ENCODE peak calls at places on chromosomes 6 and 20, in four cellular contexts. One of them, this sample, is unnamed.

GRCh38 chr6:47134476-47135189 is 92.5 kb upstream of the ADGRF1 start:
- DNase-seq in psoas muscle: no peak
- DNase-seq in fibroblast of lung: peak; percentile 94
- DNase-seq in osteoblast: peak; percentile 88
- DNase-seq in this sample: peak; percentile 90

GRCh38 chr6:105600342-105601293 is 197.7 kb upstream of the PREP start:
- DNase-seq in fibroblast of lung: peak; percentile 83
- DNase-seq in psoas muscle: no peak
- DNase-seq in osteoblast: no peak
- DNase-seq in this sample: peak; percentile 66

GRCh38 chr6:72260489-72260888 is 361.4 kb upstream of the KCNQ5 start:
- DNase-seq in fibroblast of lung: no peak
- DNase-seq in psoas muscle: no peak
- DNase-seq in osteoblast: no peak
- DNase-seq in this sample: no peak

GRCh38 chr6:83853178-83853967 is at the start of gene RIPPLY2:
- DNase-seq in osteoblast: peak; percentile 61
- DNase-seq in fibroblast of lung: peak; percentile 56
- DNase-seq in psoas muscle: no peak
- DNase-seq in this sample: no peak

GRCh38 chr6:106512958-106513480 is 116.3 kb downstream of the RTN4IP1 start:
- DNase-seq in psoas muscle: no peak
- DNase-seq in osteoblast: no peak
- DNase-seq in fibroblast of lung: peak; percentile 36
- DNase-seq in this sample: no peak

GRCh38 chr20:32841174-32841573 is 17.5 kb upstream of the EFCAB8 start:
- DNase-seq in osteoblast: no peak
- DNase-seq in psoas muscle: no peak
- DNase-seq in fibroblast of lung: no peak
- DNase-seq in this sample: no peak

GRCh38 chr6:148471624-148472494 is 129.2 kb downstream of the SASH1 start:
- DNase-seq in fibroblast of lung: peak; percentile 50
- DNase-seq in osteoblast: no peak
- DNase-seq in psoas muscle: no peak
- DNase-seq in this sample: no peak

GRCh38 chr6:41367700-41368099 is 32.3 kb downstream of the NCR2 start:
- DNase-seq in psoas muscle: no peak
- DNase-seq in osteoblast: peak; percentile 85
- DNase-seq in fibroblast of lung: peak; percentile 51
- DNase-seq in this sample: peak; percentile 68

GRCh38 chr6:68834561-68834960 is 199.5 kb downstream of the ADGRB3 start:
- DNase-seq in psoas muscle: no peak
- DNase-seq in fibroblast of lung: peak; percentile 72
- DNase-seq in osteoblast: no peak
- DNase-seq in this sample: no peak

GRCh38 chr6:140669321-140669720 is 1294.9 kb upstream of the CITED2 start:
- DNase-seq in fibroblast of lung: peak; percentile 14
- DNase-seq in psoas muscle: no peak
- DNase-seq in osteoblast: no peak
- DNase-seq in this sample: no peak

GRCh38 chr6:23535071-23535470 is 590.9 kb upstream of the NRSN1 start:
- DNase-seq in fibroblast of lung: no peak
- DNase-seq in osteoblast: no peak
- DNase-seq in psoas muscle: no peak
- DNase-seq in this sample: no peak

DNA sequence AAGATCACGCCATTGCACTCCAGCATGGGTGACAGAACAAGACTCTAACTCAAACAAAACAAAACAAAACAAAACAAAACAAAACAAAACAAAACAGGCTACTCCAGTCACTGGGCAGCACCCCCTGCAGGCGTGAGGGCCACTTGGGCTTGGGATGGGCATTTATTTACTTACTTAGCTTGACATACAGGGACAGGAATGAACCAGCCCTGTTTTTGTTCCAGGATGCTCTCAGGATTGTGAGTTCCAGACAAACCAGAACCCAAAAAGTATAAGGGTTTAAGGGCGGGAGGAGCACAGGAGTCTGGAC is 4.0 kb upstream of the PTPN1 start:
- DNase-seq in fibroblast of lung: no peak
- DNase-seq in psoas muscle: no peak
- DNase-seq in osteoblast: peak; percentile 73
- DNase-seq in this sample: no peak
- TF ChIP-seq CTCF in fibroblast of lung: no peak
- TF ChIP-seq CTCF in psoas muscle: no peak
- TF ChIP-seq CTCF in osteoblast: peak; percentile 20
- TF ChIP-seq CTCF in this sample: no peak

DNA sequence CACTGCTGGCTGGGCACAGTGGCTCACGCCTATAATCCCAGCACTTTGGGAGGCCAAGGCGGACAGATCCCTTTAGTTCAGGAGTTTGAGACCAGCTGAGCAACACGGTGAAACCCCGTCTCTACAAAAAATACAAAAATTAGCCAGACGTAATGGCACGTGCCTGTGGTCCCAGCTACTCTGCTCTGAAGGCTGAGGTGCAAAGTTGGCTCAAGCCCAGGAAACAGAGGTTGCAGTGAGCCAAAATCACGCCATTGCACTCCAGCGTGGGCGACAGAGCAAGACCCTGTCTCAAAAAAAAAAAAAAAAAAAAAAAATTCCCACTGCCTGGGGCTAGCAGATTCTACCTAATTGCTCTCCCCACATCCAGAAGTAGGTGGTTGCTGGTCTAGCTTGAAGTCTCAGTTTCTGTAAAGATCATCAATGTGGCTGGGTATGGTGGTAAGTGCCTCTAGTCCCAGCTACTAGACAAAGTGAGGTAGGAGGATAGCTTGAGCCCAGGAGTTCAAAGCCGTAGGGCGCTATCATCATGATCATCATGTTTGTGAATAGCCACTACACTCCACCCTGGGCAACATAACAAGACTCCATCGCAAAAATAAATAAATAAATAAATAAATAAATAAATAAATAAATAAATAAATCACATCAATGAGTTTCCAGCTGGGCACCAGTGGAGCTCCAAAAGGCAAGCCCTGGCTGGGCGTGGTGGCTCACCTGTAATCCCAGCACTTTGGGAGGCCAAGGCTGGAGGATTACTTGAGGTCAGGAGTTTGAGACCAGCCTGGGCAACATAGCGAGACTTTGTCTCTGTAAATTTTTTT is 6.4 kb upstream of the AP5S1 start:
- DNase-seq in osteoblast: peak; percentile 21
- DNase-seq in fibroblast of lung: no peak
- DNase-seq in psoas muscle: no peak
- DNase-seq in this sample: no peak
- H3K27ac ChIP-seq in osteoblast: no peak overlapping the region
- H3K27ac ChIP-seq in fibroblast of lung: no peak overlapping the region
- H3K27ac ChIP-seq in psoas muscle: no peak overlapping the region
- H3K27ac ChIP-seq in this sample: peak overlapping the region; percentile 100

GRCh38 chr20:17874271-17875105 is 94.1 kb downstream of the SNX5 start:
- DNase-seq in psoas muscle: no peak
- DNase-seq in osteoblast: no peak
- DNase-seq in fibroblast of lung: no peak
- DNase-seq in this sample: no peak

GRCh38 chr20:17875106-17875980 is 93.3 kb downstream of the SNX5 start:
- DNase-seq in psoas muscle: peak; percentile 79
- DNase-seq in osteoblast: peak; percentile 77
- DNase-seq in fibroblast of lung: peak; percentile 93
- DNase-seq in this sample: peak; percentile 35

GRCh38 chr20:17873410-17874270 is 95.0 kb downstream of the SNX5 start:
- DNase-seq in psoas muscle: peak; percentile 89
- DNase-seq in fibroblast of lung: peak; percentile 97
- DNase-seq in osteoblast: peak; percentile 93
- DNase-seq in this sample: peak; percentile 35

GRCh38 chr20:17878069-17878911 is 90.3 kb downstream of the SNX5 start:
- DNase-seq in osteoblast: no peak
- DNase-seq in fibroblast of lung: no peak
- DNase-seq in psoas muscle: no peak
- DNase-seq in this sample: no peak

GRCh38 chr20:17875981-17876385 is 92.6 kb downstream of the SNX5 start:
- DNase-seq in osteoblast: peak; percentile 3
- DNase-seq in psoas muscle: no peak
- DNase-seq in fibroblast of lung: no peak
- DNase-seq in this sample: no peak
- TF ChIP-seq CTCF in osteoblast: no peak
- TF ChIP-seq CTCF in psoas muscle: no peak
- TF ChIP-seq CTCF in fibroblast of lung: no peak
- TF ChIP-seq CTCF in this sample: no peak

GRCh38 chr6:1040393-1040792 is 271.5 kb upstream of the FOXQ1 start:
- DNase-seq in psoas muscle: no peak
- DNase-seq in fibroblast of lung: no peak
- DNase-seq in osteoblast: no peak
- DNase-seq in this sample: no peak

GRCh38 chr6:1044040-1044836 is 267.7 kb upstream of the FOXQ1 start:
- DNase-seq in osteoblast: no peak
- DNase-seq in fibroblast of lung: no peak
- DNase-seq in psoas muscle: no peak
- DNase-seq in this sample: no peak

GRCh38 chr6:1042583-1043457 is 269.1 kb upstream of the FOXQ1 start:
- DNase-seq in psoas muscle: no peak
- DNase-seq in fibroblast of lung: no peak
- DNase-seq in osteoblast: no peak
- DNase-seq in this sample: no peak

GRCh38 chr6:1045239-1045638 is 266.7 kb upstream of the FOXQ1 start:
- DNase-seq in fibroblast of lung: no peak
- DNase-seq in psoas muscle: no peak
- DNase-seq in osteoblast: no peak
- DNase-seq in this sample: no peak

GRCh38 chr6:1043458-1043836 is 268.5 kb upstream of the FOXQ1 start:
- DNase-seq in fibroblast of lung: no peak
- DNase-seq in psoas muscle: no peak
- DNase-seq in osteoblast: no peak
- DNase-seq in this sample: no peak
- H3K27ac ChIP-seq in fibroblast of lung: no peak overlapping the region
- H3K27ac ChIP-seq in psoas muscle: no peak overlapping the region
- H3K27ac ChIP-seq in osteoblast: no peak overlapping the region
- H3K27ac ChIP-seq in this sample: no peak overlapping the region

GRCh38 chr20:40359127-40359892 is 329.7 kb downstream of the MAFB start:
- DNase-seq in psoas muscle: no peak
- DNase-seq in fibroblast of lung: no peak
- DNase-seq in osteoblast: no peak
- DNase-seq in this sample: no peak

DNA sequence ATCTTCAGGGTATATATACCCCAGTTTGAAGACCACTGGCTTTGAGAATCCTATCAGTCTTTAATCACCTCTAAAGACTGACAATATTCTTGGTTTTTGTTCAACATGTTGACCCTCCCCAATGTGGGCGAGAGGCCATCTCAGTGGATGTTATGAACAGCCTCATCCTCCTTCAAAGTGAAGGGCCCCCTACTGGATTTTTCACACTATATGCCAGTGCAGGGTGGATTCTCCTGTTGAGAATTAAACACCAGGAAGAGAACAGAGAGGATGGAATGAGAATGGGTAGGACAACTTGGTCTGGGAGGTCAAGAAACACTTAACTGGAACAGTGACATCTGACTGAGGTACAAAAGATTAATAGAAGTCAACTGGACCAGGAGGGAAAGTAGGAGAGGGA is 327.1 kb downstream of the MAFB start:
- DNase-seq in osteoblast: peak; percentile 4
- DNase-seq in psoas muscle: no peak
- DNase-seq in fibroblast of lung: no peak
- DNase-seq in this sample: no peak
- TF ChIP-seq CTCF in osteoblast: no peak
- TF ChIP-seq CTCF in psoas muscle: no peak
- TF ChIP-seq CTCF in fibroblast of lung: no peak
- TF ChIP-seq CTCF in this sample: no peak

GRCh38 chr6:31204751-31205145 is 34.3 kb upstream of the POU5F1 start:
- DNase-seq in psoas muscle: no peak
- DNase-seq in fibroblast of lung: no peak
- DNase-seq in osteoblast: no peak
- DNase-seq in this sample: no peak
- H3K27ac ChIP-seq in psoas muscle: peak overlapping the region; percentile 73
- H3K27ac ChIP-seq in fibroblast of lung: no peak overlapping the region
- H3K27ac ChIP-seq in osteoblast: no peak overlapping the region
- H3K27ac ChIP-seq in this sample: peak overlapping the region; percentile 78

DNA sequence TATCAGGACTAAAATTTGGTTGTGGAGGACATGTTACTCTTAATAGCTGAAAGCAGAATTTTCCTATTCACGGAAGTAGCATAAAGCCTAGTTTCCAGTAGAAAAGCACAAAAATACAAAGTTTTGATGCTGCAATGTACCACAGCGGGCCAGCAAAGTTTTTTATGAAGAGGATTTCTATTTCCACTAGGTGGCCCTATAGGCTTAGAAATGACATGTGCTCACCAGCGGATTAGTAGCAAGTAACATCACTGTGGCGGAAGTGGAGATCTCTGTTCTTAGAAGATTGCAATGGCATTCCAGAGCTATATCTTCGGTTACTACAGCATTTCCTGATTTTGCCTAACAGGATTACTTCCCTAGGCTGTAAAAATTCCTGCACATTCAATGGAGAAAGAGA is 1219.0 kb upstream of the EYS start:
- DNase-seq in fibroblast of lung: peak; percentile 27
- DNase-seq in osteoblast: no peak
- DNase-seq in psoas muscle: no peak
- DNase-seq in this sample: no peak
- TF ChIP-seq CTCF in fibroblast of lung: no peak
- TF ChIP-seq CTCF in osteoblast: no peak
- TF ChIP-seq CTCF in psoas muscle: no peak
- TF ChIP-seq CTCF in this sample: peak; percentile 19

GRCh38 chr20:53003420-53003819 is 31.3 kb downstream of the TSHZ2 start:
- DNase-seq in psoas muscle: no peak
- DNase-seq in osteoblast: no peak
- DNase-seq in fibroblast of lung: no peak
- DNase-seq in this sample: no peak
- H3K27ac ChIP-seq in psoas muscle: no peak overlapping the region
- H3K27ac ChIP-seq in osteoblast: no peak overlapping the region
- H3K27ac ChIP-seq in fibroblast of lung: no peak overlapping the region
- H3K27ac ChIP-seq in this sample: no peak overlapping the region

GRCh38 chr6:30326446-30327231 is at the start of gene TRIM39:
- DNase-seq in osteoblast: peak; percentile 97
- DNase-seq in fibroblast of lung: peak; percentile 79
- DNase-seq in psoas muscle: peak; percentile 91
- DNase-seq in this sample: peak; percentile 91
- TF ChIP-seq CTCF in osteoblast: no peak
- TF ChIP-seq CTCF in fibroblast of lung: no peak
- TF ChIP-seq CTCF in psoas muscle: no peak
- TF ChIP-seq CTCF in this sample: no peak

DNA sequence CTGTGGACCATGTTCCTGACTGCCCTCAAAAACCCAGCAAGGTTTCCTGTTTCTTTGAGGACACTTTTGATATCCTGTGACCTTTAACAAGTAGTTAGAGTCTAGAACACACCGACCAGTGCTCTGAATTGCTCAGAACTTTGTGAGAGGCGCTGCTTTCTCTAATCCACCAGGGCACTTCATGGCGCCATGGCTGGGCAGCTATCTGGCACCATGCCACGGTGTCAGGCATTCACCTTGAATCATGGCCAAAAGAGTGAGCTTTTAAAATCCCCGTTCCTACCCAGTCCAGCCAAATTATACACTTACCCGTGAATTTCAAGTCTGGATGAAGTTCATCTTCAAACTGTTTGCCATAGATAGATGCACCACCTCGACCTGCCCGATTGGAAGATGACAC is 17.0 kb upstream of the CPNE5 start:
- DNase-seq in psoas muscle: no peak
- DNase-seq in osteoblast: no peak
- DNase-seq in fibroblast of lung: no peak
- DNase-seq in this sample: no peak
- H3K27ac ChIP-seq in psoas muscle: no peak overlapping the region
- H3K27ac ChIP-seq in osteoblast: no peak overlapping the region
- H3K27ac ChIP-seq in fibroblast of lung: no peak overlapping the region
- H3K27ac ChIP-seq in this sample: no peak overlapping the region

This sample was measured in RWPE1.